ENCODE peak calls at places on chromosomes 4 and X, in seven cellular contexts. A is NCI-H69; J is GM13977; C is kidney glomerular epithelial cell; U is activated CD8-positive, alpha-beta T cell treated with anti-CD3 and anti-CD28 coated beads for 36 hours; K is ascending aorta; O is H4. X is an unnamed sample.
A peak's percentile ranks its signal among the peaks of the same experiment; 100 is the strongest.

GRCh38 chr4:8245879-8246833 is 23.4 kb upstream of the HTRA3 start:
- DNase-seq in U (no peak), C (no peak), J (no peak), K (no peak), A (no peak), O (no peak), X (no peak)

GRCh38 chr4:8215001-8215427 is 15.9 kb downstream of the SH3TC1 start:
- DNase-seq in A (peak; percentile 91), O (peak; percentile 88), U (no peak), K (no peak), J (no peak), C (peak; percentile 39), X (no peak)

GRCh38 chrX:39899876-39900787 is 197.6 kb downstream of the BCOR start:
- DNase-seq in J (no peak), K (no peak), U (no peak), O (no peak), A (peak; percentile 94), C (no peak), X (no peak)

GRCh38 chr4:152729466-152729865 is 49.7 kb upstream of the TMEM154 start:
- DNase-seq in J (no peak), O (no peak), U (no peak), A (no peak), C (peak; percentile 47), K (no peak), X (no peak)

GRCh38 chrX:41334866-41335589 is 1.1 kb downstream of the DDX3X start:
- DNase-seq in J (peak; percentile 62), A (peak; percentile 73), O (peak; percentile 22), U (peak; percentile 66), K (peak; percentile 27), C (no peak), X (peak; percentile 90)

GRCh38 chr4:107862658-107863057 is 37.9 kb downstream of the SGMS2 start:
- DNase-seq in U (peak; percentile 32), J (no peak), A (peak; percentile 38), C (peak; percentile 88), K (no peak), O (peak; percentile 7), X (no peak)

GRCh38 chr4:961651-962230 is 11.6 kb downstream of the DGKQ start:
- DNase-seq in A (peak; percentile 64), O (no peak), U (no peak), K (no peak), J (no peak), C (no peak), X (peak; percentile 73)

GRCh38 chrX:150062292-150063137 is 124.2 kb upstream of the EOLA2 start:
- DNase-seq in K (no peak), O (peak; percentile 74), J (no peak), U (no peak), C (peak; percentile 4), A (no peak), X (no peak)

GRCh38 chrX:102651242-102651967 is at the start of gene GPRASP1:
- DNase-seq in K (no peak), C (no peak), O (no peak), J (no peak), A (peak; percentile 43), U (peak; percentile 44), X (peak; percentile 82)

GRCh38 chr4:165604181-165604580 is 225.4 kb downstream of the CPE start:
- DNase-seq in K (no peak), U (no peak), J (no peak), C (no peak), O (no peak), A (peak; percentile 75), X (no peak)

GRCh38 chr4:148043990-148044645 is 312.2 kb downstream of the ARHGAP10 start:
- DNase-seq in C (no peak), O (no peak), J (no peak), A (no peak), K (no peak), U (no peak), X (peak; percentile 88)

GRCh38 chr4:4762909-4763814 is 96.3 kb upstream of the MSX1 start:
- DNase-seq in A (peak; percentile 3), K (no peak), U (peak; percentile 83), C (no peak), O (peak; percentile 61), J (peak; percentile 82), X (peak; percentile 29)

GRCh38 chrX:48945517-48946348 is 11.7 kb downstream of the OTUD5 start:
- DNase-seq in O (peak; percentile 30), U (peak; percentile 67), A (peak; percentile 41), C (peak; percentile 22), J (peak; percentile 64), K (no peak), X (no peak)

GRCh38 chr4:40348000-40348399 is 12.9 kb downstream of the CHRNA9 start:
- DNase-seq in A (no peak), J (no peak), O (no peak), U (no peak), K (no peak), C (no peak), X (no peak)

GRCh38 chr4:20253799-20254409 is 2.2 kb downstream of the SLIT2 start:
- DNase-seq in J (peak; percentile 31), A (peak; percentile 60), K (no peak), C (no peak), U (no peak), O (no peak), X (peak; percentile 75)

GRCh38 chr4:7771056-7771455 is 168.6 kb downstream of the AFAP1 start:
- DNase-seq in U (peak; percentile 63), O (no peak), J (peak; percentile 41), K (no peak), C (no peak), A (no peak), X (no peak)

GRCh38 chrX:80816051-80816450 is 6.4 kb upstream of the BRWD3 start:
- DNase-seq in C (no peak), O (no peak), U (no peak), J (no peak), A (peak; percentile 46), K (no peak), X (no peak)

GRCh38 chr4:39433878-39434492 is 24.7 kb downstream of the RPL9 start:
- DNase-seq in U (no peak), A (no peak), O (no peak), J (no peak), K (no peak), C (no peak), X (no peak)

GRCh38 chr4:180827610-180828009 is 1415.6 kb upstream of the TENM3 start:
- DNase-seq in C (no peak), A (peak; percentile 62), K (no peak), J (no peak), O (peak; percentile 32), U (no peak), X (no peak)